ENCODE peak calls at places on chromosomes 11 and 22, in four cellular contexts. M is GM12891, B is GM12878, C is K562. E is an unnamed sample.

GRCh38 chr11:47667555-47667954 is 25.2 kb upstream of the MTCH2 start:
- DNase-seq in C (no peak), B (no peak), M (no peak), E (no peak)

GRCh38 chr11:102920118-102920684 is 35.3 kb downstream of the MMP13 start:
- DNase-seq in M (no peak), C (no peak), B (peak), E (peak)

GRCh38 chr22:29716814-29717213 is 3.0 kb upstream of the CABP7 start:
- DNase-seq in B (no peak), C (peak), M (no peak), E (peak)

GRCh38 chr11:66861051-66861773 is 4.3 kb downstream of the LRFN4 start:
- DNase-seq in M (no peak), B (no peak), C (no peak), E (no peak)

GRCh38 chr11:61730222-61730994 is 22.0 kb upstream of the MYRF start:
- DNase-seq in C (no peak), B (no peak), M (no peak), E (no peak)

GRCh38 chr22:18112440-18112839 is 1.8 kb downstream of the TUBA8 start:
- DNase-seq in B (no peak), C (no peak), M (no peak), E (no peak)

GRCh38 chr11:82701847-82702520 is 31.7 kb downstream of the FAM181B start:
- DNase-seq in M (no peak), B (no peak), C (peak), E (no peak)

GRCh38 chr11:441043-441417 is 781 bp downstream of the ANO9 start:
- DNase-seq in M (no peak), C (peak), B (no peak), E (no peak)

GRCh38 chr11:96014234-96014633 is 90.3 kb upstream of the MTMR2 start:
- DNase-seq in B (peak), C (no peak), M (peak), E (no peak)

GRCh38 chr22:30867746-30868662 is 100.6 kb downstream of the MORC2 start:
- DNase-seq in C (no peak), B (no peak), M (peak), E (no peak)

GRCh38 chr11:92670293-92670890 is 299.1 kb upstream of the MTNR1B start:
- DNase-seq in B (no peak), C (no peak), M (no peak), E (no peak)

GRCh38 chr11:118290923-118291322 is 13.6 kb upstream of the CD3E start:
- DNase-seq in B (no peak), M (no peak), C (no peak), E (no peak)

GRCh38 chr11:75667268-75667830 is 1.5 kb downstream of the MAP6 start:
- DNase-seq in C (no peak), B (no peak), M (peak), E (no peak)

DNA sequence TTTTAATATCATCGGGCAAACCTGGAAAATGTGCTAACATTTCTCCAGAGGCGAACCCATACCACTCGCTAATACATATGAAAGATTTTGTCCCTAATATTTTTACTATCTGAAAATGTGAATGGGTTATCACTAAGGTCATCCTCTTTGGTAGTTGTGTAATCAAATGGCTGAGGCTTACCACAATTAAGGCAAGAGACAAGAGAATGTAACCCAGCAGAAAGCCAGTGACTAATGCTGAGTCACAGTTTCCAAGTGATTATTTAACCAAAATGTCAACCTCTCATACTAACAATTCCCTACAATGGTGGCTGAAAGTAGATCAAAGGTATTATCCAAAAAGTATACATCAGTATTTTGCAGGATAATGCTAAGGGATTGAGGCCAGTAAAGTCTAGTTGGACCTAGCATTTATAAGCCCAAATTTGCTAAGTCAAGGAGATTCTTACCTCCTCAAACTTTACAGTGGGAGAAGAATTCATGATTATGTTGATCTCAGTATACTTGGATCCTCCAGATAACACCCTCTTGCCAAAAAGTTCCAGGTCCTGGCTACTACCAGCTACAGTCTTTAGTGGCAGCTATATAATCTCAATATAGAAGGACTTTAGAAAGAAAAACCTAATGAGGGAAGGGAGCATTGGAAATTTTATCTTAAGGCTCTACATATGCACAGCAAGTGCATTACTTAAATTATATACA is 25.6 kb downstream of the SIK3 start:
- DNase-seq in M (no peak), B (peak), C (peak), E (peak)
- TF ChIP-seq SPI1 in M (no peak), B (no peak), C (no peak), E (no peak)

DNA sequence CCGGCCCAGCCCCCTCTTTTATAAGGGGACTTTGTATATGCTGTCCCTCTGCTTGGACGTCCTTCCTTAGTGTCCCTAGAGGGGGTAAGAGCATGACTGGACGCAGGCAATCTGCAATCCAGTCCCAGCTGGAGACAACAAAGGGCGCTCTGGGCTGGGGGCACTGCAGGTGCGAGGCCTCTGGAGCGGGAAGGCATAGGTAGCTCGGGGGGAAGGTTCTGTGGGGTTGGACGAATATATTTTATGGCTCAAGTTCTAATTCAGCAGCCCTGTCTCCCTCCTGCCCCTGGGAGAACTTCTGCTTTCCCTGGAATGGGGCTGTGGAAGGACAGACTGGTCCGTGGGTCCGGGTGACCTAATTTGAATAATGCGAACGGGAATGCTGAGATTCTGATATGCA is 40.0 kb downstream of the KCNJ4 start:
- DNase-seq in B (no peak), C (no peak), M (peak), E (no peak)
- TF ChIP-seq SPI1 in B (no peak), C (no peak), M (no peak), E (no peak)

DNA sequence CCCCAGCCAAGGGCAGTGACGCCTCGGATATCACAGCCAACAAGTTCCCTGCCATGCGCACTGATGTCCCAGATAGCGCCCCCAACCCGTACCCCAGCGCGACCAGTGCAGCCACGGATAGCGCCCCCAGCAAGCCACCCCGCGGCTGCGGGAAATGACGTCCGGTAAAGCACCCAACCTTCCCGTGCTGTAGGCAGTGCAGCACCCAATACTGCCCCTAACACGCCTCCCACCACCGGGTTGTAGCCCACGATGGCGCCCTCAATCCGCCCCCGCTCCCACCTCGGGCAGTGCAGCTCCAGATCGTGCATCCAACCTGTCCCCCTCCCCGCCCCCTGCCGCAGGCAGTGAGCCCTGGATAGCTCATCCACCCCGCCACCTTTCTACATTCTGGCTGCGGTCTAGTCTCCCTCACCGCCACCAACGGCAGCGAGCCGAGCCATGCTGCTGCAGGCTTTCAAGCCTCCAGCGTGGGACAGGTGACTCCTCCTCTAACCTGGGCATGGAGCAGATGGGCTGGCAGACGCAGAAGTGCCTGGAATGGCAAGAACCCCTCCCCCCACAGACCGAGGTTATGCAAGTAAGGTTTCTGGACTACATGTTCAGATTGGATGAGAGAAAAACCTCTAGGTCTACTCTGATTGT is 540 bp downstream of the RFPL2 start:
- DNase-seq in M (no peak), B (no peak), C (no peak), E (peak)
- TF ChIP-seq SPI1 in M (no peak), B (no peak), C (no peak), E (no peak)

GRCh38 chr22:21949569-21949918 is 3.1 kb downstream of the PPM1F start:
- DNase-seq in B (no peak), C (no peak), M (no peak), E (no peak)

GRCh38 chr22:21949948-21950347 is 2.7 kb downstream of the PPM1F start:
- DNase-seq in M (no peak), B (no peak), C (no peak), E (no peak)

GRCh38 chr22:21951062-21951461 is 1.6 kb downstream of the PPM1F start:
- DNase-seq in B (no peak), C (no peak), M (no peak), E (no peak)

GRCh38 chr22:21952586-21953571 is at the start of gene PPM1F:
- DNase-seq in C (peak), B (peak), M (peak), E (peak)

DNA sequence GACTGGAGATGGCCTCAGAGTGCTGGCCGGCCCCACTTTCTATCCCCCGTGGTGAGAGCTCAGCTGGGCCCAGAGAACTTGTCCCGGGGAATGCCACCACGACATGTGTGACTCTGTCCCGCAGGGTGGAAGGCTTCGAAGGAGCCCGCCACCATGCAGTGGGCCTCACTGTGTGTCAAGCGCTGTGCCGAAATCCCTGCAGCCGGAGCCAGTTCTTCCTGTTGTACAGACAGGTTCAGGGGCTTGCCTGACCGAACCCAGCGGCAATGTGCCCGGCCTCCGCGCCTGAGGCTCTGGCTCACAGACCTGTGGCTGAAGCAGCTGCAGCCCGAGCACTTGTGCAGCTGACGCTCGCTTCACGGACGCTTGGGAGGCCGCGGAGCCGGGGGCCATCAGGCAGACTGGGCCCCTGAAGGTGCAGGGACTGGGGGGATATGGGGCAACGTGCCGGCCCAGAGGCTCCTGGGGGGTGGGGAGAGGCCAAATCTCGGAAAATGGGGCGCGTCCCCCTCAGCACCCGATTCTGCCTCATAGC is 650 bp downstream of the PPM1F start:
- DNase-seq in C (peak), B (no peak), M (peak), E (peak)
- TF ChIP-seq SPI1 in C (no peak), B (no peak), M (no peak), E (no peak)

DNA sequence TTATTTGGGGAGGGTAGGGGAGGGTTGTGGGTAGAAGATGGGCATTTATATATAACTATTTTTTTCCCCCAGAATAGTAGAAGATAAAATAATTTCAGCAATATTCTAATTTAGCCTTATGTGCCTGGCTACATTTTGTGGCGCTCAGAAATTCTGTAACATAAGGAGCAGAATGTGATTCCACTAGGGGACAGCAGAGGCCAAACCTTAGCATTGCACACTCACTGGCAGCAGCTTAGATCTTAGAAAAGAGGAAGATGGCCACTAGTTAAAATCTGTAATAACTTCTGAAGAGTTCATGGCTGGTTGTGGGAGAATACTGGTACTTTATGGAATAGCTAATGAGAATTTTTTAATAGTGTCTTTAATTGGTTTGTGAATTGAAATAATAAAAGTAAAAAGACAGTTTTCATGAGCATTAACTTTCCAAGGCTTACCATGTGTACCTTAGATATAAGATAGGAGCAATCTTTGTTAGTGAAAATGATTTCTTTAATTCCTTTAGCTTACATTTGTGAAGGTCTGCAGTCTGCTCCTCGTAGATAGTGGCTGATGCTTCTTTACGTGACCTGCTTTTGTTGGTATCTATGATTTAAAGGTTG is 33.1 kb downstream of the DDX10 start:
- DNase-seq in M (peak), C (peak), B (peak), E (peak)
- TF ChIP-seq SPI1 in M (peak), C (peak), B (peak), E (peak)

GRCh38 chr11:44596541-44597276 is 31.2 kb downstream of the CD82 start:
- DNase-seq in M (no peak), C (no peak), B (peak), E (no peak)

GRCh38 chr11:44595006-44595405 is 29.5 kb downstream of the CD82 start:
- DNase-seq in C (no peak), M (no peak), B (no peak), E (no peak)

GRCh38 chr11:44597358-44598009 is 32.0 kb downstream of the CD82 start:
- DNase-seq in M (no peak), B (no peak), C (no peak), E (no peak)

GRCh38 chr11:44593194-44593593 is 27.7 kb downstream of the CD82 start:
- DNase-seq in M (no peak), B (no peak), C (no peak), E (no peak)

GRCh38 chr11:44595964-44596381 is 30.5 kb downstream of the CD82 start:
- DNase-seq in M (no peak), C (no peak), B (no peak), E (no peak)
- TF ChIP-seq SPI1 in M (no peak), C (no peak), B (no peak), E (no peak)

GRCh38 chr11:110337570-110338193 is 41.3 kb upstream of the RDX start:
- DNase-seq in C (no peak), B (no peak), M (no peak), E (no peak)
- TF ChIP-seq SPI1 in C (no peak), B (no peak), M (no peak), E (no peak)